ENCODE peak calls at places on chromosomes 6 and 20, in five cellular contexts. E is brain microvascular endothelial cell, J is A549, H is fibroblast of lung, Q is left ventricle myocardium inferior. M is an unnamed sample.

GRCh38 chr20:14853079-14853478 is 515.7 kb upstream of the FLRT3 start:
- DNase-seq in H (no peak), E (no peak), Q (no peak), J (no peak), M (no peak)

GRCh38 chr20:57717797-57718196 is 8.0 kb upstream of the PMEPA1 start:
- DNase-seq in Q (no peak), E (no peak), J (peak; percentile 68), H (peak; percentile 78), M (no peak)

GRCh38 chr20:1150218-1150617 is 31.8 kb downstream of the PSMF1 start:
- DNase-seq in H (peak; percentile 34), Q (no peak), J (peak; percentile 9), E (no peak), M (no peak)

GRCh38 chr6:43772571-43773049 is 2.6 kb downstream of the VEGFA start:
- DNase-seq in H (peak; percentile 22), E (no peak), J (no peak), Q (no peak), M (peak; percentile 49)

GRCh38 chr6:40957616-40958492 is 81.2 kb downstream of the UNC5CL start:
- DNase-seq in Q (no peak), J (peak; percentile 66), H (peak; percentile 94), E (peak; percentile 4), M (no peak)

GRCh38 chr6:44920952-44921491 is 407.1 kb upstream of the RUNX2 start:
- DNase-seq in J (no peak), Q (no peak), H (peak; percentile 37), E (peak; percentile 36), M (no peak)

GRCh38 chr6:31362751-31363150 is 5.8 kb upstream of the HLA-B start:
- DNase-seq in Q (no peak), H (no peak), E (no peak), J (no peak), M (no peak)

GRCh38 chr20:15895560-15896084 is 677.6 kb downstream of the KIF16B start:
- DNase-seq in H (no peak), E (no peak), J (no peak), Q (no peak), M (no peak)

GRCh38 chr6:158805698-158806373 is 13.3 kb downstream of the EZR start:
- DNase-seq in J (no peak), E (no peak), Q (no peak), H (no peak), M (no peak)

GRCh38 chr20:33789109-33789857 is 21.9 kb upstream of the CHMP4B start:
- DNase-seq in J (peak; percentile 95), E (peak; percentile 87), Q (no peak), H (peak; percentile 98), M (no peak)

GRCh38 chr6:89352329-89353117 is at the start of gene UBE2J1:
- DNase-seq in J (peak; percentile 48), E (peak; percentile 90), H (peak; percentile 96), Q (peak; percentile 96), M (peak; percentile 85)

GRCh38 chr6:81911446-81911845 is 159.0 kb upstream of the TENT5A start:
- DNase-seq in H (no peak), Q (no peak), E (no peak), J (no peak), M (no peak)

GRCh38 chr20:13464702-13465101 is 174.0 kb downstream of the TASP1 start:
- DNase-seq in H (peak; percentile 27), E (peak; percentile 11), J (no peak), Q (no peak), M (no peak)

GRCh38 chr6:153976921-153977693 is 61.9 kb upstream of the OPRM1 start:
- DNase-seq in J (no peak), Q (no peak), E (peak; percentile 9), H (peak; percentile 13), M (no peak)

GRCh38 chr20:45114465-45115385 is at the start of gene WFDC5:
- DNase-seq in J (no peak), Q (no peak), H (no peak), E (no peak), M (no peak)

GRCh38 chr6:147382945-147383554 is 125.4 kb upstream of the SAMD5 start:
- DNase-seq in Q (no peak), H (peak; percentile 51), E (peak; percentile 42), J (peak; percentile 5), M (no peak)

GRCh38 chr6:85756982-85757381 is 114.3 kb upstream of the SYNCRIP start:
- DNase-seq in E (peak; percentile 8), H (peak; percentile 17), J (peak; percentile 3), Q (no peak), M (no peak)

GRCh38 chr6:32558426-32559057 is 28.5 kb upstream of the HLA-DRB5 start:
- DNase-seq in Q (no peak), J (no peak), E (no peak), H (no peak), M (peak; percentile 64)

GRCh38 chr6:26172496-26172958 is 85.3 kb downstream of the HFE start:
- DNase-seq in H (peak; percentile 52), Q (no peak), E (no peak), J (no peak), M (no peak)

GRCh38 chr6:165846123-165846966 is 183.3 kb upstream of the PDE10A start:
- DNase-seq in H (no peak), E (no peak), J (no peak), Q (no peak), M (no peak)

GRCh38 chr6:35024601-35025054 is 116.5 kb downstream of the TCP11 start:
- DNase-seq in J (peak; percentile 28), H (peak; percentile 70), Q (peak; percentile 58), E (peak; percentile 40), M (peak; percentile 44)

GRCh38 chr20:19880256-19881079 is 122.4 kb downstream of the RIN2 start:
- DNase-seq in E (peak; percentile 76), Q (no peak), J (peak; percentile 88), H (peak; percentile 84), M (no peak)

GRCh38 chr20:54980321-54980960 is 505.0 kb downstream of the DOK5 start:
- DNase-seq in H (peak; percentile 28), Q (no peak), J (no peak), E (no peak), M (no peak)

GRCh38 chr20:1846341-1846740 is 48.9 kb upstream of the SIRPA start:
- DNase-seq in J (no peak), Q (no peak), H (no peak), E (no peak), M (no peak)

GRCh38 chr20:2001119-2001518 is 7.3 kb upstream of the PDYN start:
- DNase-seq in J (no peak), H (no peak), E (no peak), Q (no peak), M (no peak)

GRCh38 chr20:38842558-38842981 is 37.1 kb downstream of the PPP1R16B start:
- DNase-seq in J (no peak), H (no peak), E (no peak), Q (no peak), M (no peak)

GRCh38 chr20:53934421-53935352 is 135.7 kb downstream of the BCAS1 start:
- DNase-seq in J (no peak), H (peak; percentile 90), Q (peak; percentile 33), E (peak; percentile 95), M (no peak)

GRCh38 chr20:53943522-53944291 is 126.7 kb downstream of the BCAS1 start:
- DNase-seq in E (no peak), Q (no peak), J (peak; percentile 55), H (no peak), M (no peak)

GRCh38 chr6:36368921-36369880 is 18.3 kb downstream of the ETV7 start:
- DNase-seq in Q (no peak), H (peak; percentile 94), E (peak; percentile 55), J (no peak), M (peak; percentile 92)

GRCh38 chr6:154538664-154539235 is 28.3 kb upstream of the CNKSR3 start:
- DNase-seq in H (no peak), J (no peak), Q (no peak), E (no peak), M (no peak)

GRCh38 chr6:88232753-88233152 is 66.6 kb upstream of the CNR1 start:
- DNase-seq in J (no peak), H (no peak), E (no peak), Q (no peak), M (no peak)

GRCh38 chr6:88238901-88239300 is 72.8 kb upstream of the CNR1 start:
- DNase-seq in H (no peak), J (no peak), E (no peak), Q (no peak), M (no peak)

GRCh38 chr6:88236961-88237360 is 70.8 kb upstream of the CNR1 start:
- DNase-seq in E (no peak), Q (no peak), J (no peak), H (no peak), M (no peak)

DNA sequence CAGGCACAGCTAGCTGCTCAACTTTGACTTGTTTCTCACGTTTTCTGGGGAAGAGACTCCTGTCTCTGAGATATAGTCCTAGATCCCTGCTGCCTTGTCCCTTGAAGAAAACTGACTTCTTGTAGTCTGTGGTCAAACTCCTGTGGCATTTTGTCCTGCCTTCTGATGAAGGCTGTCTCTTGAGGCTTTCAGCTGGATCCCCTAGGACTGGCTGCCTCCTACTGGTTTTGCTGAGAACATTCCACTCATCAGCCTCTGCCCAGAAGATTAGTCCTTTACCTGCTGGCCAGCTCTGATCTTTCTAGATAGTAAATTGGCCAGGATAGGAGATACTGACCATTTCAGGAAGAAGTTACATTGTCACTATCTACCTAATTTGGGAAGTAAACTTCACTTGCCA is 71.9 kb upstream of the CNR1 start:
- DNase-seq in Q (no peak), H (peak; percentile 4), J (no peak), E (peak; percentile 12), M (peak; percentile 34)
- TF ChIP-seq CTCF in Q (no peak), H (no peak), J (peak; percentile 28), E (peak; percentile 51), M (peak; percentile 72)

GRCh38 chr6:42449917-42450313 is 1.8 kb downstream of the TRERF1 start:
- DNase-seq in H (peak; percentile 28), Q (no peak), E (no peak), J (no peak), M (no peak)
- H3K27ac ChIP-seq in H (peak overlapping the region; percentile 34), Q (peak overlapping the region; percentile 92), E (no peak overlapping the region), J (peak overlapping the region; percentile 100), M (no peak overlapping the region)

GRCh38 chr6:22271044-22271443 is 25.8 kb downstream of the PRL start:
- DNase-seq in J (no peak), Q (no peak), H (no peak), E (peak; percentile 11), M (no peak)
- H3K4me3 ChIP-seq in J (no peak overlapping the region), Q (no peak overlapping the region), H (no peak overlapping the region), E (no peak overlapping the region), M (no peak overlapping the region)

GRCh38 chr6:116087437-116088027 is 13.1 kb upstream of the NT5DC1 start:
- DNase-seq in E (peak; percentile 28), J (no peak), H (peak; percentile 72), Q (no peak), M (no peak)
- TF ChIP-seq CTCF in E (no peak), J (no peak), H (no peak), Q (no peak), M (no peak)

DNA sequence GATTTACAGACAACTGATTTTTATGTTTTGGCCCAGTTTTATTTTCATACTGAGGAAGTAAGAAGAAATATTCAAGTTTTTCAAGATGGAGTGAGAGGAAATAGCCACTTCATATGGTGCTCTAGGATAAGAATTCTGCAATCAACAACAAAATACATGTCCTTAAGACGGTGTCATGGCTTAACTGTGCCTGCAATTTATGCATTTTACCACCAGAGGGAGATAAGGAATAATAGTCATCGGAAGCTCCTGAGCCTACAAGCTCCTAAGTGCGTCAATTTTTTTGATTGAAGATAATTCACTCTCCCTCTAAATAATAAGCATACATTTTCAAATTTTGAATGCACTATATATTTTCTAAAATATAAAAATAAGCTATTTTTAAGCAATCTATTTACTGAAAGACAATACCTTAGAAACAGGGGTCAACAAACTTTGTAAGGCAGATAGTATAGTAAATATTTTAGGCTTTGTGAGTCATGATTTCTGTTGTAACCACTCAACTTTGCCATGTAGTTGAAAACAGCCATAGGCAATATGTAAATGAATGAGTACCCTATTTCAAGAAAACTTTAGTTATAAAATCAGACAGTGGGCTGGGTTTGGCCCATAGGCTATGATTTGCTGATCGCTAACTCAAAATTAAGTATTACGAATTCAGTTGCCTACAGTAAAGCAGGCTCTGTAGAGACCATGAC is 230.9 kb upstream of the DTNBP1 start:
- DNase-seq in E (peak; percentile 29), H (no peak), Q (no peak), J (no peak), M (no peak)
- H3K27ac ChIP-seq in E (no peak overlapping the region), H (no peak overlapping the region), Q (no peak overlapping the region), J (no peak overlapping the region), M (no peak overlapping the region)